ENCODE peak calls at places on chromosomes 3 and 15, in ten cellular contexts. One of them, this sample, is unnamed.

GRCh38 chr15:99446565-99447496 is 119.0 kb upstream of the MEF2A start:
- DNase-seq in esophagus muscularis mucosa: peak
- DNase-seq in RWPE1: no peak
- DNase-seq in CD4-positive, CD25-positive, alpha-beta regulatory T cell: no peak
- DNase-seq in right atrium auricular region: peak
- DNase-seq in breast epithelium: peak
- DNase-seq in MM.1S: no peak
- DNase-seq in A549: no peak
- DNase-seq in IMR-90: no peak
- DNase-seq in left ventricle myocardium inferior: no peak
- DNase-seq in this sample: no peak

GRCh38 chr3:78337801-78338211 is 1297.9 kb downstream of the ROBO2 start:
- DNase-seq in CD4-positive, CD25-positive, alpha-beta regulatory T cell: no peak
- DNase-seq in MM.1S: no peak
- DNase-seq in left ventricle myocardium inferior: no peak
- DNase-seq in esophagus muscularis mucosa: no peak
- DNase-seq in IMR-90: no peak
- DNase-seq in breast epithelium: no peak
- DNase-seq in RWPE1: no peak
- DNase-seq in right atrium auricular region: no peak
- DNase-seq in A549: no peak
- DNase-seq in this sample: no peak

GRCh38 chr3:37569991-37570390 is 291.7 kb upstream of the CTDSPL start:
- DNase-seq in MM.1S: no peak
- DNase-seq in IMR-90: no peak
- DNase-seq in esophagus muscularis mucosa: no peak
- DNase-seq in breast epithelium: no peak
- DNase-seq in left ventricle myocardium inferior: no peak
- DNase-seq in CD4-positive, CD25-positive, alpha-beta regulatory T cell: no peak
- DNase-seq in RWPE1: no peak
- DNase-seq in right atrium auricular region: no peak
- DNase-seq in A549: no peak
- DNase-seq in this sample: no peak

GRCh38 chr3:184750684-184751083 is 38.8 kb upstream of the MAGEF1 start:
- DNase-seq in IMR-90: no peak
- DNase-seq in right atrium auricular region: no peak
- DNase-seq in A549: no peak
- DNase-seq in CD4-positive, CD25-positive, alpha-beta regulatory T cell: no peak
- DNase-seq in esophagus muscularis mucosa: no peak
- DNase-seq in left ventricle myocardium inferior: no peak
- DNase-seq in RWPE1: no peak
- DNase-seq in MM.1S: no peak
- DNase-seq in breast epithelium: no peak
- DNase-seq in this sample: no peak

GRCh38 chr3:85567074-85567676 is 608.4 kb downstream of the CADM2 start:
- DNase-seq in CD4-positive, CD25-positive, alpha-beta regulatory T cell: no peak
- DNase-seq in MM.1S: peak
- DNase-seq in right atrium auricular region: no peak
- DNase-seq in left ventricle myocardium inferior: peak
- DNase-seq in esophagus muscularis mucosa: no peak
- DNase-seq in breast epithelium: no peak
- DNase-seq in A549: peak
- DNase-seq in RWPE1: peak
- DNase-seq in IMR-90: peak
- DNase-seq in this sample: peak

GRCh38 chr3:15889936-15890335 is 92.2 kb upstream of the ANKRD28 start:
- DNase-seq in esophagus muscularis mucosa: peak
- DNase-seq in right atrium auricular region: no peak
- DNase-seq in RWPE1: no peak
- DNase-seq in breast epithelium: no peak
- DNase-seq in left ventricle myocardium inferior: no peak
- DNase-seq in CD4-positive, CD25-positive, alpha-beta regulatory T cell: no peak
- DNase-seq in A549: no peak
- DNase-seq in IMR-90: no peak
- DNase-seq in MM.1S: no peak
- DNase-seq in this sample: no peak

GRCh38 chr3:151192545-151192944 is 10.5 kb downstream of the GPR171 start:
- DNase-seq in A549: no peak
- DNase-seq in left ventricle myocardium inferior: no peak
- DNase-seq in MM.1S: no peak
- DNase-seq in CD4-positive, CD25-positive, alpha-beta regulatory T cell: no peak
- DNase-seq in breast epithelium: no peak
- DNase-seq in IMR-90: no peak
- DNase-seq in esophagus muscularis mucosa: no peak
- DNase-seq in right atrium auricular region: no peak
- DNase-seq in RWPE1: no peak
- DNase-seq in this sample: no peak

GRCh38 chr3:86733257-86733656 is 257.7 kb downstream of the VGLL3 start:
- DNase-seq in RWPE1: no peak
- DNase-seq in right atrium auricular region: no peak
- DNase-seq in A549: no peak
- DNase-seq in esophagus muscularis mucosa: no peak
- DNase-seq in MM.1S: no peak
- DNase-seq in IMR-90: no peak
- DNase-seq in breast epithelium: no peak
- DNase-seq in left ventricle myocardium inferior: no peak
- DNase-seq in CD4-positive, CD25-positive, alpha-beta regulatory T cell: no peak
- DNase-seq in this sample: no peak

GRCh38 chr15:29222129-29222853 is 47.3 kb downstream of the NSMCE3 start:
- DNase-seq in A549: no peak
- DNase-seq in MM.1S: no peak
- DNase-seq in IMR-90: no peak
- DNase-seq in RWPE1: no peak
- DNase-seq in CD4-positive, CD25-positive, alpha-beta regulatory T cell: no peak
- DNase-seq in left ventricle myocardium inferior: no peak
- DNase-seq in breast epithelium: no peak
- DNase-seq in esophagus muscularis mucosa: no peak
- DNase-seq in right atrium auricular region: no peak
- DNase-seq in this sample: no peak

GRCh38 chr15:63506537-63507035 is 2.2 kb downstream of the USP3 start:
- DNase-seq in RWPE1: no peak
- DNase-seq in right atrium auricular region: no peak
- DNase-seq in breast epithelium: no peak
- DNase-seq in MM.1S: no peak
- DNase-seq in CD4-positive, CD25-positive, alpha-beta regulatory T cell: no peak
- DNase-seq in esophagus muscularis mucosa: no peak
- DNase-seq in left ventricle myocardium inferior: no peak
- DNase-seq in A549: peak
- DNase-seq in IMR-90: no peak
- DNase-seq in this sample: no peak

DNA sequence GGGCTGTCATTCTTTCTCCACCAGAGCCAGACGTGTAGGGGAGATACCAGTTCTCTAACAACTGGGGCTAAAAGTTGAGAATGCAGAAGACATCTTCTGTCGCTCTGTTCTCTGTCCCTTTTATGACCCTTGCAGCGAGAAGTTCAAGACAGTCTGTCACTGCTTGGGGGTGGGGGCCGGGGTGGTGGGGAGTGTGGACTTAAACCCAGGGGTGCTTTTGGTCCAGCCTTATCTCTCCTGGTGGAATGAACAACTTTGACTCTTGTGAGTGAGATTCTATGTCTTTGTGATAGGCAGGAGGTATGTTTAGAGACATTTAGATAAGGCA is 767 bp upstream of the APOD start:
- DNase-seq in breast epithelium: no peak
- DNase-seq in IMR-90: no peak
- DNase-seq in RWPE1: no peak
- DNase-seq in A549: no peak
- DNase-seq in CD4-positive, CD25-positive, alpha-beta regulatory T cell: no peak
- DNase-seq in right atrium auricular region: no peak
- DNase-seq in esophagus muscularis mucosa: no peak
- DNase-seq in left ventricle myocardium inferior: no peak
- DNase-seq in MM.1S: no peak
- DNase-seq in this sample: no peak
- H3K27ac ChIP-seq in breast epithelium: peak
- H3K27ac ChIP-seq in IMR-90: no peak
- H3K27ac ChIP-seq in RWPE1: no peak
- H3K27ac ChIP-seq in A549: peak
- H3K27ac ChIP-seq in CD4-positive, CD25-positive, alpha-beta regulatory T cell: no peak
- H3K27ac ChIP-seq in right atrium auricular region: peak
- H3K27ac ChIP-seq in esophagus muscularis mucosa: peak
- H3K27ac ChIP-seq in left ventricle myocardium inferior: peak
- H3K27ac ChIP-seq in MM.1S: no peak
- H3K27ac ChIP-seq in this sample: peak

DNA sequence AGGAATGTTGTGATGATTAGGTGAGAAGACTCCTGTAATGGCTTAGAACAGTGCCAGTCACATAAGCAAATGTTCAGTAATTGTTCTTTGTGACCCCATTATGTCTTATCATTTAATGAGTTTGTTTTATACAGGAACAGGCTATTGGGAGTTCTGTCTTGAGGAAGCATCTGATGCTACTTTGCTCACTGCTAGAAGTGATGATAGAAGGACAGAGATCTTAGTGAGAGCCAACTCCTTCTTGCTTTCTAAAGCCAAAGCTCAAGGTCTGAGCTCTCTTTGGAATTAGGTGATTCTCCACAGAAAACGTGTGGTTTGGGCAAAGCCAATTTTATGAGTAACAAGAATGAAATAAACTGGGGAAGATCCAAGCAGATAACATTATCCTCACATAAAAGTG is 214.8 kb downstream of the LRTM1 start:
- DNase-seq in CD4-positive, CD25-positive, alpha-beta regulatory T cell: no peak
- DNase-seq in MM.1S: no peak
- DNase-seq in breast epithelium: no peak
- DNase-seq in IMR-90: no peak
- DNase-seq in A549: no peak
- DNase-seq in right atrium auricular region: no peak
- DNase-seq in RWPE1: no peak
- DNase-seq in left ventricle myocardium inferior: no peak
- DNase-seq in esophagus muscularis mucosa: no peak
- DNase-seq in this sample: no peak
- H3K27ac ChIP-seq in CD4-positive, CD25-positive, alpha-beta regulatory T cell: no peak
- H3K27ac ChIP-seq in MM.1S: no peak
- H3K27ac ChIP-seq in breast epithelium: no peak
- H3K27ac ChIP-seq in IMR-90: no peak
- H3K27ac ChIP-seq in A549: no peak
- H3K27ac ChIP-seq in right atrium auricular region: no peak
- H3K27ac ChIP-seq in RWPE1: no peak
- H3K27ac ChIP-seq in left ventricle myocardium inferior: peak
- H3K27ac ChIP-seq in esophagus muscularis mucosa: no peak
- H3K27ac ChIP-seq in this sample: no peak

GRCh38 chr3:183411216-183411922 is 17.1 kb downstream of the MCF2L2 start:
- DNase-seq in breast epithelium: no peak
- DNase-seq in IMR-90: no peak
- DNase-seq in left ventricle myocardium inferior: no peak
- DNase-seq in RWPE1: no peak
- DNase-seq in esophagus muscularis mucosa: no peak
- DNase-seq in MM.1S: no peak
- DNase-seq in right atrium auricular region: no peak
- DNase-seq in A549: no peak
- DNase-seq in CD4-positive, CD25-positive, alpha-beta regulatory T cell: no peak
- DNase-seq in this sample: no peak

GRCh38 chr3:183409219-183409618 is 19.2 kb downstream of the MCF2L2 start:
- DNase-seq in right atrium auricular region: no peak
- DNase-seq in MM.1S: no peak
- DNase-seq in esophagus muscularis mucosa: no peak
- DNase-seq in A549: no peak
- DNase-seq in CD4-positive, CD25-positive, alpha-beta regulatory T cell: no peak
- DNase-seq in breast epithelium: no peak
- DNase-seq in IMR-90: no peak
- DNase-seq in RWPE1: no peak
- DNase-seq in left ventricle myocardium inferior: no peak
- DNase-seq in this sample: no peak

GRCh38 chr3:183410759-183411158 is 17.7 kb downstream of the MCF2L2 start:
- DNase-seq in left ventricle myocardium inferior: no peak
- DNase-seq in RWPE1: no peak
- DNase-seq in IMR-90: no peak
- DNase-seq in right atrium auricular region: no peak
- DNase-seq in CD4-positive, CD25-positive, alpha-beta regulatory T cell: no peak
- DNase-seq in breast epithelium: no peak
- DNase-seq in esophagus muscularis mucosa: no peak
- DNase-seq in A549: no peak
- DNase-seq in MM.1S: no peak
- DNase-seq in this sample: no peak

GRCh38 chr3:183410280-183410679 is 18.1 kb downstream of the MCF2L2 start:
- DNase-seq in RWPE1: no peak
- DNase-seq in left ventricle myocardium inferior: no peak
- DNase-seq in breast epithelium: no peak
- DNase-seq in MM.1S: no peak
- DNase-seq in esophagus muscularis mucosa: no peak
- DNase-seq in right atrium auricular region: no peak
- DNase-seq in A549: no peak
- DNase-seq in CD4-positive, CD25-positive, alpha-beta regulatory T cell: no peak
- DNase-seq in IMR-90: no peak
- DNase-seq in this sample: no peak
- H3K27ac ChIP-seq in RWPE1: no peak
- H3K27ac ChIP-seq in left ventricle myocardium inferior: no peak
- H3K27ac ChIP-seq in breast epithelium: no peak
- H3K27ac ChIP-seq in MM.1S: no peak
- H3K27ac ChIP-seq in esophagus muscularis mucosa: no peak
- H3K27ac ChIP-seq in right atrium auricular region: no peak
- H3K27ac ChIP-seq in A549: no peak
- H3K27ac ChIP-seq in CD4-positive, CD25-positive, alpha-beta regulatory T cell: no peak
- H3K27ac ChIP-seq in IMR-90: no peak
- H3K27ac ChIP-seq in this sample: no peak

GRCh38 chr3:119781330-119782198 is at the start of gene NR1I2:
- DNase-seq in esophagus muscularis mucosa: no peak
- DNase-seq in breast epithelium: no peak
- DNase-seq in CD4-positive, CD25-positive, alpha-beta regulatory T cell: no peak
- DNase-seq in MM.1S: no peak
- DNase-seq in IMR-90: no peak
- DNase-seq in RWPE1: no peak
- DNase-seq in right atrium auricular region: no peak
- DNase-seq in A549: no peak
- DNase-seq in left ventricle myocardium inferior: no peak
- DNase-seq in this sample: no peak

GRCh38 chr3:119778176-119778575 is 3.7 kb upstream of the NR1I2 start:
- DNase-seq in right atrium auricular region: no peak
- DNase-seq in breast epithelium: no peak
- DNase-seq in esophagus muscularis mucosa: no peak
- DNase-seq in IMR-90: no peak
- DNase-seq in RWPE1: no peak
- DNase-seq in left ventricle myocardium inferior: no peak
- DNase-seq in MM.1S: no peak
- DNase-seq in CD4-positive, CD25-positive, alpha-beta regulatory T cell: no peak
- DNase-seq in A549: no peak
- DNase-seq in this sample: no peak

GRCh38 chr3:119776304-119776703 is 5.6 kb upstream of the NR1I2 start:
- DNase-seq in right atrium auricular region: no peak
- DNase-seq in CD4-positive, CD25-positive, alpha-beta regulatory T cell: no peak
- DNase-seq in breast epithelium: no peak
- DNase-seq in IMR-90: no peak
- DNase-seq in MM.1S: no peak
- DNase-seq in A549: no peak
- DNase-seq in RWPE1: no peak
- DNase-seq in esophagus muscularis mucosa: no peak
- DNase-seq in left ventricle myocardium inferior: no peak
- DNase-seq in this sample: no peak

GRCh38 chr3:119779731-119780383 is 2.0 kb upstream of the NR1I2 start:
- DNase-seq in IMR-90: no peak
- DNase-seq in right atrium auricular region: no peak
- DNase-seq in RWPE1: no peak
- DNase-seq in A549: no peak
- DNase-seq in left ventricle myocardium inferior: no peak
- DNase-seq in CD4-positive, CD25-positive, alpha-beta regulatory T cell: no peak
- DNase-seq in esophagus muscularis mucosa: no peak
- DNase-seq in MM.1S: peak
- DNase-seq in breast epithelium: no peak
- DNase-seq in this sample: no peak

DNA sequence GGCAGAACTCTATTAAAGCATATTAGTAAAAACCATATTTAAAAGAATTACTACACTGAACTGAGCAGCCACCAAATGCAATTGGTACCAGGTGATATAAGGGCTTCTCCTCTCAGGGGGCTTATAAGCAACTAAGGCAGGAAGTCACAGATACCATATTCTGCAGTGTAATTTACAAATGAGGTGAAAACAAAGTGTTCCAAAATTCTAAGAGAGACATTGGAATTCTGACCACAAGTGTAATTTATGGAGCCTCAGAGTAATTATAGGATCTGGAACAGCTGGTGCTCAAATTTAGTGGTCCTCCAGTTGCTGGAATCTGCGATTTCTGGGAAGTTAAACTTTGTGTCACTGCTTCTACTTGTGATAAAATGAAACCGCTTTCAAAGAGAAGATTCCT is 3.1 kb upstream of the NR1I2 start:
- DNase-seq in IMR-90: no peak
- DNase-seq in MM.1S: no peak
- DNase-seq in right atrium auricular region: no peak
- DNase-seq in breast epithelium: no peak
- DNase-seq in CD4-positive, CD25-positive, alpha-beta regulatory T cell: no peak
- DNase-seq in A549: no peak
- DNase-seq in RWPE1: no peak
- DNase-seq in left ventricle myocardium inferior: no peak
- DNase-seq in esophagus muscularis mucosa: no peak
- DNase-seq in this sample: no peak
- H3K27ac ChIP-seq in IMR-90: no peak
- H3K27ac ChIP-seq in MM.1S: no peak
- H3K27ac ChIP-seq in right atrium auricular region: no peak
- H3K27ac ChIP-seq in breast epithelium: no peak
- H3K27ac ChIP-seq in CD4-positive, CD25-positive, alpha-beta regulatory T cell: no peak
- H3K27ac ChIP-seq in A549: no peak
- H3K27ac ChIP-seq in RWPE1: no peak
- H3K27ac ChIP-seq in left ventricle myocardium inferior: no peak
- H3K27ac ChIP-seq in esophagus muscularis mucosa: no peak
- H3K27ac ChIP-seq in this sample: no peak